ENCODE peak calls at places on chromosome 3, in ten cellular contexts. One of them, this sample, is unnamed.

GRCh38 chr3:190227064-190227463 is 95.2 kb downstream of the CLDN1 start:
- DNase-seq in coronary artery: no peak
- DNase-seq in fibroblast of mammary gland: no peak
- DNase-seq in IMR-90: no peak
- DNase-seq in body of pancreas: no peak
- DNase-seq in GM13976: no peak
- DNase-seq in dorsolateral prefrontal cortex: no peak
- DNase-seq in choroid plexus epithelial cell: no peak
- DNase-seq in HL-60: peak; percentile 29
- DNase-seq in cardiac fibroblast: no peak
- DNase-seq in this sample: no peak

GRCh38 chr3:197393711-197394110 is 95.3 kb upstream of the DLG1 start:
- DNase-seq in fibroblast of mammary gland: no peak
- DNase-seq in cardiac fibroblast: no peak
- DNase-seq in dorsolateral prefrontal cortex: no peak
- DNase-seq in choroid plexus epithelial cell: no peak
- DNase-seq in coronary artery: no peak
- DNase-seq in IMR-90: no peak
- DNase-seq in GM13976: no peak
- DNase-seq in body of pancreas: no peak
- DNase-seq in HL-60: no peak
- DNase-seq in this sample: no peak

GRCh38 chr3:126926684-126927404 is 56.1 kb upstream of the PLXNA1 start:
- DNase-seq in dorsolateral prefrontal cortex: peak; percentile 56
- DNase-seq in GM13976: no peak
- DNase-seq in fibroblast of mammary gland: peak; percentile 95
- DNase-seq in body of pancreas: peak; percentile 43
- DNase-seq in cardiac fibroblast: peak; percentile 90
- DNase-seq in IMR-90: peak; percentile 89
- DNase-seq in coronary artery: peak; percentile 86
- DNase-seq in HL-60: no peak
- DNase-seq in choroid plexus epithelial cell: peak; percentile 86
- DNase-seq in this sample: no peak

GRCh38 chr3:197736491-197737318 is at the start of gene RUBCN:
- DNase-seq in coronary artery: peak; percentile 98
- DNase-seq in dorsolateral prefrontal cortex: peak; percentile 98
- DNase-seq in fibroblast of mammary gland: peak; percentile 88
- DNase-seq in choroid plexus epithelial cell: peak; percentile 96
- DNase-seq in IMR-90: peak; percentile 92
- DNase-seq in GM13976: peak; percentile 96
- DNase-seq in HL-60: peak; percentile 96
- DNase-seq in cardiac fibroblast: peak; percentile 96
- DNase-seq in body of pancreas: peak; percentile 95
- DNase-seq in this sample: peak; percentile 94

GRCh38 chr3:57512174-57512573 is 32.0 kb downstream of the DNAH12 start:
- DNase-seq in choroid plexus epithelial cell: peak; percentile 42
- DNase-seq in cardiac fibroblast: peak; percentile 21
- DNase-seq in dorsolateral prefrontal cortex: no peak
- DNase-seq in body of pancreas: no peak
- DNase-seq in IMR-90: peak; percentile 43
- DNase-seq in HL-60: no peak
- DNase-seq in coronary artery: no peak
- DNase-seq in fibroblast of mammary gland: peak; percentile 20
- DNase-seq in GM13976: no peak
- DNase-seq in this sample: no peak

GRCh38 chr3:71497367-71497925 is 86.1 kb downstream of the FOXP1 start:
- DNase-seq in fibroblast of mammary gland: no peak
- DNase-seq in GM13976: no peak
- DNase-seq in body of pancreas: no peak
- DNase-seq in IMR-90: no peak
- DNase-seq in choroid plexus epithelial cell: no peak
- DNase-seq in coronary artery: no peak
- DNase-seq in cardiac fibroblast: no peak
- DNase-seq in HL-60: no peak
- DNase-seq in dorsolateral prefrontal cortex: no peak
- DNase-seq in this sample: no peak

GRCh38 chr3:147930417-147930816 is 521.3 kb downstream of the ZIC1 start:
- DNase-seq in dorsolateral prefrontal cortex: no peak
- DNase-seq in choroid plexus epithelial cell: peak; percentile 46
- DNase-seq in IMR-90: peak; percentile 59
- DNase-seq in HL-60: no peak
- DNase-seq in fibroblast of mammary gland: peak; percentile 66
- DNase-seq in GM13976: no peak
- DNase-seq in coronary artery: no peak
- DNase-seq in cardiac fibroblast: peak; percentile 63
- DNase-seq in body of pancreas: no peak
- DNase-seq in this sample: no peak

GRCh38 chr3:159273070-159273469 is 471.2 kb downstream of the MFSD1 start:
- DNase-seq in fibroblast of mammary gland: no peak
- DNase-seq in cardiac fibroblast: no peak
- DNase-seq in HL-60: no peak
- DNase-seq in choroid plexus epithelial cell: no peak
- DNase-seq in GM13976: no peak
- DNase-seq in body of pancreas: no peak
- DNase-seq in IMR-90: no peak
- DNase-seq in dorsolateral prefrontal cortex: no peak
- DNase-seq in coronary artery: no peak
- DNase-seq in this sample: no peak

GRCh38 chr3:105793040-105793439 is 75.8 kb downstream of the CBLB start:
- DNase-seq in choroid plexus epithelial cell: peak; percentile 59
- DNase-seq in cardiac fibroblast: peak; percentile 39
- DNase-seq in IMR-90: no peak
- DNase-seq in fibroblast of mammary gland: peak; percentile 48
- DNase-seq in coronary artery: no peak
- DNase-seq in GM13976: no peak
- DNase-seq in body of pancreas: no peak
- DNase-seq in dorsolateral prefrontal cortex: no peak
- DNase-seq in HL-60: no peak
- DNase-seq in this sample: no peak

GRCh38 chr3:127654374-127654773 is 18.4 kb upstream of the ABTB1 start:
- DNase-seq in fibroblast of mammary gland: no peak
- DNase-seq in body of pancreas: no peak
- DNase-seq in cardiac fibroblast: no peak
- DNase-seq in dorsolateral prefrontal cortex: no peak
- DNase-seq in coronary artery: peak; percentile 19
- DNase-seq in GM13976: no peak
- DNase-seq in choroid plexus epithelial cell: no peak
- DNase-seq in HL-60: no peak
- DNase-seq in IMR-90: no peak
- DNase-seq in this sample: no peak

GRCh38 chr3:142064454-142064853 is 84.9 kb downstream of the TFDP2 start:
- DNase-seq in GM13976: no peak
- DNase-seq in coronary artery: no peak
- DNase-seq in HL-60: no peak
- DNase-seq in fibroblast of mammary gland: no peak
- DNase-seq in choroid plexus epithelial cell: no peak
- DNase-seq in dorsolateral prefrontal cortex: no peak
- DNase-seq in IMR-90: no peak
- DNase-seq in cardiac fibroblast: no peak
- DNase-seq in body of pancreas: no peak
- DNase-seq in this sample: no peak

GRCh38 chr3:170840291-170840859 is 29.6 kb downstream of the RPL22L1 start:
- DNase-seq in HL-60: no peak
- DNase-seq in GM13976: no peak
- DNase-seq in coronary artery: no peak
- DNase-seq in IMR-90: peak; percentile 33
- DNase-seq in choroid plexus epithelial cell: peak; percentile 58
- DNase-seq in body of pancreas: no peak
- DNase-seq in fibroblast of mammary gland: peak; percentile 38
- DNase-seq in dorsolateral prefrontal cortex: no peak
- DNase-seq in cardiac fibroblast: no peak
- DNase-seq in this sample: no peak

GRCh38 chr3:22886394-22886793 is 316.7 kb upstream of the UBE2E2 start:
- DNase-seq in IMR-90: no peak
- DNase-seq in choroid plexus epithelial cell: no peak
- DNase-seq in body of pancreas: no peak
- DNase-seq in GM13976: no peak
- DNase-seq in dorsolateral prefrontal cortex: peak; percentile 42
- DNase-seq in HL-60: no peak
- DNase-seq in coronary artery: no peak
- DNase-seq in cardiac fibroblast: no peak
- DNase-seq in fibroblast of mammary gland: no peak
- DNase-seq in this sample: no peak

GRCh38 chr3:161548301-161548700 is 51.7 kb downstream of the OTOL1 start:
- DNase-seq in coronary artery: no peak
- DNase-seq in cardiac fibroblast: no peak
- DNase-seq in body of pancreas: no peak
- DNase-seq in GM13976: no peak
- DNase-seq in HL-60: no peak
- DNase-seq in dorsolateral prefrontal cortex: no peak
- DNase-seq in choroid plexus epithelial cell: peak; percentile 4
- DNase-seq in fibroblast of mammary gland: no peak
- DNase-seq in IMR-90: no peak
- DNase-seq in this sample: no peak

GRCh38 chr3:192841428-192841827 is 76.2 kb downstream of the MB21D2 start:
- DNase-seq in body of pancreas: no peak
- DNase-seq in fibroblast of mammary gland: no peak
- DNase-seq in cardiac fibroblast: no peak
- DNase-seq in choroid plexus epithelial cell: no peak
- DNase-seq in coronary artery: no peak
- DNase-seq in IMR-90: no peak
- DNase-seq in HL-60: no peak
- DNase-seq in GM13976: no peak
- DNase-seq in dorsolateral prefrontal cortex: no peak
- DNase-seq in this sample: no peak

DNA sequence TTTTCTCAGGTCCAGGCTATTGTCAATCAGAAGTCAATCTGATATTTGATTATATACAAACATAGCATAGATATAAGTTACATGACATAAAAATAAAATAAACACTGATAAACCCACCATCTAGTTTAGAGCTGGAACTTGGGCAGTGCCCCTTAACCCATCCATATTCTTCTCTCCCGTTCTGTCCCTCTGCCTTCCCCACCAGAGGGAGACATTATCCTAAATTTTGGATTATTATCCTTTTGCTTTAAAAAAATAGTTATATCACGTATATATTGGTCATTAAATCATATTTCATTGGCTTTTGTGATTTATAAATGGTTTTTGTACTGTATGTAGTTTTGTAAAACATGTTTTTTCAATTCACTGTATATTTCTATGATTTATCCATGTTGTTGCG is 107.9 kb downstream of the GMPS start:
- DNase-seq in GM13976: no peak
- DNase-seq in IMR-90: no peak
- DNase-seq in choroid plexus epithelial cell: no peak
- DNase-seq in fibroblast of mammary gland: no peak
- DNase-seq in coronary artery: no peak
- DNase-seq in dorsolateral prefrontal cortex: no peak
- DNase-seq in HL-60: no peak
- DNase-seq in body of pancreas: no peak
- DNase-seq in cardiac fibroblast: no peak
- DNase-seq in this sample: no peak
- TF ChIP-seq CTCF in GM13976: no peak
- TF ChIP-seq CTCF in IMR-90: peak; percentile 28
- TF ChIP-seq CTCF in choroid plexus epithelial cell: peak; percentile 53
- TF ChIP-seq CTCF in fibroblast of mammary gland: peak; percentile 50
- TF ChIP-seq CTCF in coronary artery: no peak
- TF ChIP-seq CTCF in dorsolateral prefrontal cortex: peak; percentile 14
- TF ChIP-seq CTCF in HL-60: no peak
- TF ChIP-seq CTCF in body of pancreas: peak; percentile 14
- TF ChIP-seq CTCF in cardiac fibroblast: peak; percentile 36
- TF ChIP-seq CTCF in this sample: no peak

DNA sequence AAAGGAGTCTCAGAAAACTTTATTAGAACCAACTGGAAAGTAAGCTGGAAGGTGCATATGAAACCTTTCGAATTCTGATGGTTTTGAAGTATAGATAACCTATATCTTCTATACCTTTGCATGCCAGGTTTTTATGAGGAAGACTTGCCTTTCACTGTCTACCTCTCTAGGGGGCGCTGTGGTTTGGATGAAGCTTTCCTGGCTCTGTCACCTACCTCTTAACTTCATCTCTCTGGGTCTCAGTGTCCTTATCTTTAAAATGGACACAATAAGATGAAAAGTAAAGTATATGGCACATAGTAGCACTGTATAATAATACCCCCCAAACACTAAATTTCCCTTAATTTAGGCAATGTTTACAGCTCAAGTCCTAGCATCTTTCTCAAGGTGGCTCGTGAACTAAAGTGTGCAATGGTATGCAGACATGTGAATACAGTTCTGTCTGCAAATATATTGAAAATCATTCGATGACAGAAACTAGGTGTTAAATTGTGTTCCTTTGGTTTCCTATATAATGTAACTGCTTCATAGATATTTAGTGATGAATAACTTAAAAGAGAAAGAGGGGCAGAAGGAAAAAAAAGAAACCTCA is 314.3 kb downstream of the CHST2 start:
- DNase-seq in cardiac fibroblast: no peak
- DNase-seq in body of pancreas: no peak
- DNase-seq in choroid plexus epithelial cell: peak; percentile 20
- DNase-seq in dorsolateral prefrontal cortex: no peak
- DNase-seq in GM13976: peak; percentile 38
- DNase-seq in fibroblast of mammary gland: peak; percentile 29
- DNase-seq in HL-60: no peak
- DNase-seq in coronary artery: no peak
- DNase-seq in IMR-90: no peak
- DNase-seq in this sample: peak; percentile 29
- TF ChIP-seq CTCF in cardiac fibroblast: peak; percentile 50
- TF ChIP-seq CTCF in body of pancreas: no peak
- TF ChIP-seq CTCF in choroid plexus epithelial cell: peak; percentile 56
- TF ChIP-seq CTCF in dorsolateral prefrontal cortex: peak; percentile 23
- TF ChIP-seq CTCF in GM13976: peak; percentile 24
- TF ChIP-seq CTCF in fibroblast of mammary gland: peak; percentile 59
- TF ChIP-seq CTCF in HL-60: peak; percentile 13
- TF ChIP-seq CTCF in coronary artery: no peak
- TF ChIP-seq CTCF in IMR-90: peak; percentile 15
- TF ChIP-seq CTCF in this sample: peak; percentile 41

GRCh38 chr3:154954750-154955149 is 125.4 kb upstream of the MME start:
- DNase-seq in HL-60: no peak
- DNase-seq in body of pancreas: no peak
- DNase-seq in fibroblast of mammary gland: peak; percentile 86
- DNase-seq in coronary artery: no peak
- DNase-seq in dorsolateral prefrontal cortex: no peak
- DNase-seq in choroid plexus epithelial cell: peak; percentile 90
- DNase-seq in IMR-90: peak; percentile 76
- DNase-seq in cardiac fibroblast: peak; percentile 88
- DNase-seq in GM13976: no peak
- DNase-seq in this sample: no peak
- TF ChIP-seq CTCF in HL-60: peak; percentile 47
- TF ChIP-seq CTCF in body of pancreas: no peak
- TF ChIP-seq CTCF in fibroblast of mammary gland: peak; percentile 77
- TF ChIP-seq CTCF in coronary artery: no peak
- TF ChIP-seq CTCF in dorsolateral prefrontal cortex: no peak
- TF ChIP-seq CTCF in choroid plexus epithelial cell: peak; percentile 72
- TF ChIP-seq CTCF in IMR-90: peak; percentile 65
- TF ChIP-seq CTCF in cardiac fibroblast: peak; percentile 58
- TF ChIP-seq CTCF in GM13976: no peak
- TF ChIP-seq CTCF in this sample: no peak

DNA sequence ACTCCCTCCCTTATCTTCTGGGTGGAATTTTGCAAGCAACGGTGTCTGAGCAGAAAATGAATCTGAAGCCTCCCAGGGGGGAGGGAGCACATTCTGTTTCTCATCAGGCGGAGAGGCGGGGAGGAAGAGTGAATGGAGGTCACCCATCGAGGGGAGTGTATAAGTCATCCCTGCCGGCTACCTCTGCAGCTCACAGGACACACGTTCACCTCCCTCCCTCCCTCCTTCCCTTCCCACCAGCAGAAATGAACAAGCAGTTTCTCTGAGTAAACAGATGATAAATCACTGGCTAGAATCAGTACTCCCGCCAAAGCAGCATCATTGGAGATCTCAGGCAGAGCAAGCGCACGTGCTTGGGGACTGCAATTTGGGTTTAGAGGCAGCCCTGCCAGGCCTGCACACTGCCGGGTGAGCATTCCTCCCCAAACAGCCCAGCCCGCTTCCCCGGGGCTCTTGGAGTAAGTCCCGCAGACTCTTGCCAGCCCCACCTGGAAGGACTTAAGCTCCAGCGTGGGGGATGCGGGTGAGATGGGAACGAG is 38.3 kb downstream of the CPN2 start:
- DNase-seq in dorsolateral prefrontal cortex: no peak
- DNase-seq in cardiac fibroblast: peak; percentile 79
- DNase-seq in coronary artery: no peak
- DNase-seq in HL-60: no peak
- DNase-seq in fibroblast of mammary gland: peak; percentile 86
- DNase-seq in GM13976: no peak
- DNase-seq in body of pancreas: no peak
- DNase-seq in choroid plexus epithelial cell: peak; percentile 89
- DNase-seq in IMR-90: peak; percentile 49
- DNase-seq in this sample: no peak
- TF ChIP-seq CTCF in dorsolateral prefrontal cortex: no peak
- TF ChIP-seq CTCF in cardiac fibroblast: no peak
- TF ChIP-seq CTCF in coronary artery: no peak
- TF ChIP-seq CTCF in HL-60: no peak
- TF ChIP-seq CTCF in fibroblast of mammary gland: no peak
- TF ChIP-seq CTCF in GM13976: no peak
- TF ChIP-seq CTCF in body of pancreas: no peak
- TF ChIP-seq CTCF in choroid plexus epithelial cell: peak; percentile 29
- TF ChIP-seq CTCF in IMR-90: no peak
- TF ChIP-seq CTCF in this sample: no peak

This sample was measured in GM10248.